ENCODE peak calls at places on chromosomes 3 and 15, in seven cellular contexts. R is PC-3, Y is cardiac fibroblast, S is PC-9, A is dorsolateral prefrontal cortex, T is kidney epithelial cell, K is GM23248. F is an unnamed sample.

GRCh38 chr3:178584722-178585121 is 48.5 kb downstream of the KCNMB2 start:
- DNase-seq in R (no peak), Y (no peak), S (no peak), A (no peak), T (no peak), K (no peak), F (no peak)

GRCh38 chr15:66706840-66707239 is 4.8 kb downstream of the SMAD6 start:
- DNase-seq in R (no peak), Y (no peak), S (no peak), A (no peak), T (no peak), K (no peak), F (no peak)

GRCh38 chr3:14827776-14828175 is 9.0 kb downstream of the FGD5 start:
- DNase-seq in R (peak), Y (no peak), S (no peak), A (no peak), T (no peak), K (no peak), F (no peak)

GRCh38 chr15:43776718-43777292 is at the start of gene ELL3:
- DNase-seq in R (peak), Y (peak), S (peak), A (peak), T (no peak), K (peak), F (peak)

GRCh38 chr3:118960876-118961275 is 73.8 kb downstream of the IGSF11 start:
- DNase-seq in R (peak), Y (no peak), S (no peak), A (no peak), T (no peak), K (peak), F (peak)

GRCh38 chr3:37526511-37526910 is 335.2 kb upstream of the CTDSPL start:
- DNase-seq in R (no peak), Y (peak), S (no peak), A (no peak), T (no peak), K (peak), F (peak)

GRCh38 chr3:143901105-143901504 is 52.8 kb upstream of the SLC9A9 start:
- DNase-seq in R (peak), Y (peak), S (no peak), A (no peak), T (no peak), K (peak), F (peak)

GRCh38 chr3:124882749-124883148 is 4.4 kb downstream of the ITGB5 start:
- DNase-seq in R (peak), Y (no peak), S (no peak), A (no peak), T (no peak), K (peak), F (no peak)

GRCh38 chr15:54707805-54708752 is 488.7 kb downstream of the RSL24D1 start:
- DNase-seq in R (no peak), Y (no peak), S (no peak), A (no peak), T (no peak), K (no peak), F (no peak)

GRCh38 chr3:160941885-160942494 is 163.2 kb downstream of the B3GALNT1 start:
- DNase-seq in R (peak), Y (peak), S (peak), A (peak), T (peak), K (peak), F (peak)

GRCh38 chr3:123050666-123051065 is 16.2 kb upstream of the PDIA5 start:
- DNase-seq in R (no peak), Y (no peak), S (no peak), A (no peak), T (no peak), K (no peak), F (no peak)

GRCh38 chr15:72727154-72727553 is 41.1 kb downstream of the BBS4 start:
- DNase-seq in R (no peak), Y (no peak), S (no peak), A (no peak), T (no peak), K (no peak), F (no peak)

GRCh38 chr3:176579741-176580185 is 617.5 kb downstream of the TBL1XR1 start:
- DNase-seq in R (peak), Y (no peak), S (no peak), A (no peak), T (peak), K (peak), F (peak)

GRCh38 chr3:117527346-117527745 is 817.8 kb downstream of the TUSC7 start:
- DNase-seq in R (no peak), Y (no peak), S (no peak), A (no peak), T (no peak), K (no peak), F (no peak)

GRCh38 chr3:117532268-117532667 is 822.7 kb downstream of the TUSC7 start:
- DNase-seq in R (no peak), Y (no peak), S (no peak), A (peak), T (no peak), K (no peak), F (no peak)

GRCh38 chr3:117534138-117534537 is 824.6 kb downstream of the TUSC7 start:
- DNase-seq in R (no peak), Y (no peak), S (no peak), A (no peak), T (no peak), K (no peak), F (no peak)

GRCh38 chr3:117528688-117529087 is 819.1 kb downstream of the TUSC7 start:
- DNase-seq in R (no peak), Y (no peak), S (no peak), A (no peak), T (no peak), K (no peak), F (no peak)

GRCh38 chr3:117531078-117531477 is 821.5 kb downstream of the TUSC7 start:
- DNase-seq in R (no peak), Y (no peak), S (no peak), A (no peak), T (no peak), K (no peak), F (peak)
- H3K4me3 ChIP-seq in R (no peak), Y (no peak), S (no peak), A (no peak), T (no peak), K (no peak), F (no peak)

GRCh38 chr15:60557157-60557556 is 78.2 kb upstream of the ICE2 start:
- DNase-seq in R (no peak), Y (no peak), S (no peak), A (no peak), T (no peak), K (no peak), F (no peak)

GRCh38 chr15:60553163-60553562 is 74.2 kb upstream of the ICE2 start:
- DNase-seq in R (no peak), Y (no peak), S (no peak), A (no peak), T (no peak), K (no peak), F (no peak)

GRCh38 chr15:60555291-60555690 is 76.3 kb upstream of the ICE2 start:
- DNase-seq in R (no peak), Y (no peak), S (no peak), A (no peak), T (no peak), K (no peak), F (no peak)

GRCh38 chr15:60554494-60554893 is 75.6 kb upstream of the ICE2 start:
- DNase-seq in R (no peak), Y (no peak), S (no peak), A (no peak), T (no peak), K (no peak), F (no peak)

GRCh38 chr15:60555814-60556213 is 76.9 kb upstream of the ICE2 start:
- DNase-seq in R (no peak), Y (no peak), S (no peak), A (no peak), T (no peak), K (no peak), F (no peak)
- H3K4me3 ChIP-seq in R (no peak), Y (no peak), S (no peak), A (no peak), T (no peak), K (no peak), F (no peak)

GRCh38 chr15:56929933-56930332 is 11.5 kb downstream of the TCF12 start:
- DNase-seq in R (no peak), Y (no peak), S (no peak), A (no peak), T (no peak), K (peak), F (no peak)
- H3K4me3 ChIP-seq in R (no peak), Y (no peak), S (no peak), A (no peak), T (no peak), K (no peak), F (no peak)

DNA sequence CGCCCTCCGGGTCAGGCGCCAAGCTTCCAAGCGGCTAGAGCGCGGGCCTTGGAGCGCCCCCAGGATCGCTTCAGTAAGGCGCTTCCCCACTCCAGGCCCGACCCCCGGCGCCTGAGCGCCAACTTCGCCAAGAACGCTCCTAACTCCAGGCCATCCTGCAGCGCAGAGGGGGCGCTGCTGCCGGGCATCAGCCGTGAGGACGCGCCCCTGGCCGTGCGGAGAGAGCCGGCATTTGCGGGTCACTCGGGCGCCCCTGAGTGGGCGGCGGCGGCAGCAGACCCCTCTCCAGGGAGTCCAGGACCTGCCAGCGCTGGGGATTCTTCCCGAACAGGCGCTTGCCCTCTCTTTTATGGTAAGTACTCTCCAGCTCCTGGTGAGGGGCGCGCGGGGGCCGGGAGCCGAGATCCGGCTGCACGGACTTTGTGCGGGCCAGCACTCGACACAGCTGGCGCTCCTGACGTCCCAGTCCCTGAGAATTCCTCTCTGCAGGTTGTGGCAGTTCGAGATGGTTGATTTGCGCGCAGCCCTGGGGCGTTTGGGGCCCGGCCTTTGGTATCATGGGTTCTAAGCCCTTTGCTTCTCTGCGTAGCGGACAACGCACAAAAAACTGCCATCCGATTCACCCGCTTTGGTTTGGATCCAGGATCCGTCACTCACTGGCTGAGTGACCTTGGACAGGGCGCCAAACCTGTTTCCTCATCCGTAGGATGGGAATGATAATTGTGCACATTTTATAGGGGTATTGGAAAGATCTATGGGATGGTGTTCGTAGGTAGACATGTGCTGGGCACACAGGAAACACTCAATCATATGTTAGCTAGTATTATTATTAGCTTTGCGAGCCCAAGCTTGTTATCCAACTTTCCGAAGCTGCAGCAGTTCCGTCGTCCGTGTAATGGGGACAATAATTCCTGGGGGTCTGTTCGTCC is 758 bp downstream of the SPSB4 start:
- DNase-seq in R (no peak), Y (peak), S (no peak), A (no peak), T (no peak), K (no peak), F (peak)
- H3K4me3 ChIP-seq in R (no peak), Y (no peak), S (no peak), A (peak), T (peak), K (peak), F (no peak)

DNA sequence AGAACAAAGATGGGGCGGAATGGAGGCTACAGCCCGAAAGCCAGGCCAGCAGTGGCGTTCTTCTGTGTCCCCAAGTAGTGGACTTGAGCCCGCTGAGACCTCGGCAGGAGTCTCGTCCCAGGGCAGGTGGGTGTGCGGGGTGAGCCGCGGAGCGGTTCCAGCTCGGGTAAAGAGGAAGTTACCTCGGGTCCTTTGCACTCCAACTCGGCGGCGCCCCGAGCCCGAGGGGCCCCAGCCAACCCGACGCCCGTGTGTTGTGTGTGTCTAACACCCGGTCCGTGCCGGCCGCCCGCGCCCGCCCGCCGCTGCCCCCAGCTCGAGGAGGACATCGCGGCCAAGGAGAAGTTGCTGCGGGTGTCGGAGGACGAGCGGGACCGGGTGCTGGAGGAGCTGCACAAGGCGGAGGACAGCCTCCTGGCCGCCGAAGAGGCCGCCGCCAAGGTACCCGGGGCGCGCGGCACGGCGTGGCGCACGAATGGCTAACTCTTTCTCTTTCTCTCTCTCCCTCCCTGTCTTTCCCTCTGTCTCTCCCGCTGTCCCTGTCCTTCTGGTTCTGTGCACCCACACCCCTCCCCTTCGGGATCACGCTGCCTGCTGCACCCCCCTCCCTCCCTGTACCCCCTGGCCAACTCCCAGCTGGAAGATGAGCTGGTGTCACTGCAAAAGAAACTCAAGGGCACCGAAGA is 987 bp downstream of the TPM1 start:
- DNase-seq in R (no peak), Y (no peak), S (no peak), A (no peak), T (no peak), K (peak), F (no peak)
- H3K4me3 ChIP-seq in R (peak), Y (peak), S (peak), A (peak), T (peak), K (peak), F (peak)

GRCh38 chr3:172519740-172520139 is 3.5 kb downstream of the TNFSF10 start:
- DNase-seq in R (no peak), Y (no peak), S (no peak), A (no peak), T (no peak), K (no peak), F (no peak)
- H3K4me3 ChIP-seq in R (no peak), Y (no peak), S (no peak), A (no peak), T (peak), K (no peak), F (no peak)

GRCh38 chr3:153260681-153261080 is 98.7 kb downstream of the RAP2B start:
- DNase-seq in R (peak), Y (no peak), S (peak), A (no peak), T (no peak), K (no peak), F (no peak)

GRCh38 chr3:153259956-153260355 is 97.9 kb downstream of the RAP2B start:
- DNase-seq in R (no peak), Y (no peak), S (no peak), A (no peak), T (no peak), K (no peak), F (no peak)

GRCh38 chr3:153252963-153253362 is 90.9 kb downstream of the RAP2B start:
- DNase-seq in R (peak), Y (no peak), S (peak), A (no peak), T (peak), K (peak), F (peak)

DNA sequence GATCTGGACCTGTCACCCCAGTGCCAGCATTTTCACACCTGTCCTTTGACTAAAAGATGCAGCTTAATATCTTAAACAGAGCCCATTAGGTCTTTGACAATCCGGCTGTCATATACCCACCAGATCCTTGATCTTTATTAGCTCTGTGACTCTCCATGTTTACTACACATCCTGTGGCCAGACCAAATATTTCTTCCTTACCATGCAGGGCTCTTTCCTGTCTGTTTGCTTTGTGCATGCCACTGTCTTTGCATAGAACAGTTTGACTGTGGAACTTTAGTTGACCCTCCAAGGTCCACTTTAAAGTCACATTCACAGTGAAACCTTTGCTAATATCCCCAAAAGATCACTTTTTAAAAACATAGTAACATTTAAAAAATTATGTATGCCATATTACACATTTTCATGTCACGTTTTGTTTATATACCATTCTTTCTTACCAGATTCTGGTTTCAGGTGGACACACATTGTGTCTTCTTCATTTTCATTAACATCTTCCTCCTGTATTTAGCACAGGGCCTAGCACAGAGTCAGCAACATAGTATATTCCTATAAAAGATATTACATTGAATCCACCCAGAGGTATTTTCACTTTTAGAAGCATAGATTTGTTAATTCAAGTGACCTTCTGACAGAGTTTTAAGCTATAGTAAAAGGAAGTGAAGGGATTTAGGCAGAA is 95.8 kb downstream of the RAP2B start:
- DNase-seq in R (peak), Y (no peak), S (no peak), A (no peak), T (no peak), K (no peak), F (no peak)
- H3K4me3 ChIP-seq in R (no peak), Y (no peak), S (no peak), A (no peak), T (no peak), K (no peak), F (no peak)

GRCh38 chr3:138348950-138349739 is 766 bp downstream of the MRAS start:
- DNase-seq in R (no peak), Y (peak), S (no peak), A (no peak), T (no peak), K (peak), F (peak)
- H3K4me3 ChIP-seq in R (peak), Y (peak), S (peak), A (peak), T (peak), K (peak), F (peak)

DNA sequence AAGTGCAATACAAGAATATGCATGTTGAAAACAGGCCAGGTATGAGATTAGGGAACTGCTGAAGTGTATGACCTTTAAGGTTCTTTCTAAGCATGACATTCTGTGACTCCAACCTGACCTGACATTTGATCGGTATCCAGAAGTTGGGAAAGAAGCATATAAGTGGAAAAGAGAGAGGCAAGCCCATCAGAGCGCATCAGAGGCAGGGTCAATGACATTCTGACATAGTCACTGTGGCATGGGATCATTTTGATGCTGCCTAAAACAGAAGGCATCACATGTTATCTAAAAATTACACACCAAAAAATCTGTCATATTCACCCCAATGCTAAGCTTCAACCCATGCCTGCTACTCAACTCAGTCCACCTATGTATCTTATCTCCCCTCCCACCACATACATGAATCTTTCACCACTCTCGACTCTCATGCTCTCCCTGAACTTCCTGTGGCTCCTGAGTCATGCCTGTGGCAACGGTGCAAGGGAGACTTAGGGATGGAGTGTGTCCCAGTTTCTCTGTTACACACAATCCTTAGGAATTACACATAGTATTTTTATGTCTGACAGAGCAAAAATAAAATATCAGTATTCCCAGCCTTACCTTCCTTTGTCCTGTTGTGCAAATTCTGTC is 20.5 kb upstream of the LRRN1 start:
- DNase-seq in R (no peak), Y (no peak), S (no peak), A (no peak), T (no peak), K (no peak), F (no peak)
- H3K4me3 ChIP-seq in R (no peak), Y (no peak), S (no peak), A (no peak), T (no peak), K (no peak), F (no peak)

GRCh38 chr3:138939563-138940241 is 7.2 kb downstream of the FOXL2 start:
- DNase-seq in R (no peak), Y (no peak), S (no peak), A (no peak), T (no peak), K (no peak), F (no peak)
- H3K4me3 ChIP-seq in R (no peak), Y (no peak), S (no peak), A (no peak), T (no peak), K (no peak), F (no peak)

F was measured in fibroblast of the aortic adventitia.